ENCODE peak calls at places on chromosomes 16 and 17, in four cellular contexts. O, R, Y and M are unnamed samples.

GRCh38 chr17:83204230-83204725 is 124.9 kb downstream of the METRNL start:
- ATAC-seq in O (no peak), Y (no peak), R (no peak), M (no peak)

GRCh38 chr16:9526791-9527190 is 435.3 kb downstream of the HAPSTR1 start:
- ATAC-seq in Y (no peak), R (no peak), O (no peak), M (no peak)

GRCh38 chr17:55054429-55054828 is 85.9 kb downstream of the STXBP4 start:
- ATAC-seq in O (no peak), Y (no peak), R (no peak), M (no peak)

GRCh38 chr17:32142857-32143524 is 689 bp downstream of the RHOT1 start:
- ATAC-seq in O (no peak), R (peak; percentile 85), Y (peak; percentile 18), M (peak; percentile 31)

GRCh38 chr16:85235988-85236831 is 123.9 kb upstream of the CIBAR2 start:
- ATAC-seq in R (no peak), Y (peak; percentile 28), O (no peak), M (peak; percentile 13)

GRCh38 chr17:29444589-29444988 is 54.4 kb downstream of the TAOK1 start:
- ATAC-seq in O (no peak), Y (no peak), R (no peak), M (peak; percentile 59)

GRCh38 chr17:30808785-30809286 is 15.7 kb downstream of the CRLF3 start:
- ATAC-seq in R (no peak), Y (peak; percentile 96), O (peak; percentile 76), M (peak; percentile 34)

GRCh38 chr16:576823-577201 is 7.0 kb downstream of the PIGQ start:
- ATAC-seq in Y (no peak), R (peak; percentile 32), O (no peak), M (no peak)

GRCh38 chr16:2770057-2770780 is 6.9 kb downstream of the ELOB start:
- ATAC-seq in Y (no peak), O (peak; percentile 28), R (peak; percentile 55), M (peak; percentile 4)

GRCh38 chr16:13999895-14000425 is 71.2 kb upstream of the MRTFB start:
- ATAC-seq in R (peak; percentile 78), Y (no peak), O (no peak), M (no peak)

GRCh38 chr16:84467709-84468108 is 36.8 kb downstream of the MEAK7 start:
- ATAC-seq in R (no peak), O (no peak), Y (no peak), M (no peak)

GRCh38 chr17:80941743-80942211 is 49.9 kb upstream of the CHMP6 start:
- ATAC-seq in Y (no peak), O (no peak), R (no peak), M (no peak)

GRCh38 chr17:1847191-1847590 is 17.4 kb downstream of the RPA1 start:
- ATAC-seq in R (no peak), O (no peak), Y (no peak), M (peak; percentile 32)

GRCh38 chr16:56207421-56207820 is 16.1 kb downstream of the GNAO1 start:
- ATAC-seq in Y (no peak), O (no peak), R (no peak), M (no peak)

GRCh38 chr17:20281860-20282259 is 185.5 kb downstream of the LGALS9B start:
- ATAC-seq in O (no peak), R (no peak), Y (no peak), M (no peak)

GRCh38 chr16:84526794-84527485 is 22.5 kb upstream of the MEAK7 start:
- ATAC-seq in Y (no peak), R (peak; percentile 10), O (no peak), M (peak; percentile 51)